ENCODE peak calls at places on chromosomes 16 and 17, in five cellular contexts. I is NCI-H510A, N is GM12865, Z is iPS DF 19.7, D is Kasumi-1. A is an unnamed sample.

GRCh38 chr16:89696598-89697128 is 4.8 kb downstream of the SPATA2L start:
- DNase-seq in I (no peak), N (peak; percentile 53), Z (no peak), D (no peak), A (no peak)

GRCh38 chr17:35694906-35695305 is 36.5 kb upstream of the RASL10B start:
- DNase-seq in I (no peak), N (no peak), Z (no peak), D (no peak), A (no peak)

GRCh38 chr16:85145734-85146531 is 33.7 kb upstream of the CIBAR2 start:
- DNase-seq in I (no peak), N (no peak), Z (no peak), D (no peak), A (no peak)

GRCh38 chr16:11145173-11145820 is 110.7 kb downstream of the SOCS1 start:
- DNase-seq in I (no peak), N (no peak), Z (no peak), D (no peak), A (no peak)

GRCh38 chr17:19867654-19868395 is at the start of gene ULK2:
- DNase-seq in I (peak; percentile 73), N (peak; percentile 86), Z (peak; percentile 23), D (no peak), A (peak; percentile 38)

GRCh38 chr16:48076455-48077012 is 79.3 kb downstream of the ABCC12 start:
- DNase-seq in I (no peak), N (no peak), Z (no peak), D (no peak), A (no peak)

GRCh38 chr17:27569257-27569722 is 61.7 kb upstream of the LGALS9 start:
- DNase-seq in I (no peak), N (peak; percentile 64), Z (peak; percentile 38), D (peak; percentile 18), A (no peak)

GRCh38 chr16:12489362-12489761 is 314.3 kb downstream of the CPPED1 start:
- DNase-seq in I (no peak), N (no peak), Z (no peak), D (no peak), A (no peak)

GRCh38 chr17:41486809-41487530 is 2.7 kb downstream of the KRT36 start:
- DNase-seq in I (no peak), N (peak; percentile 43), Z (no peak), D (no peak), A (no peak)

GRCh38 chr16:29777576-29778360 is at the start of gene ZG16:
- DNase-seq in I (no peak), N (no peak), Z (no peak), D (no peak), A (no peak)

GRCh38 chr17:47265983-47266541 is 12.4 kb downstream of the ITGB3 start:
- DNase-seq in I (no peak), N (no peak), Z (no peak), D (no peak), A (no peak)

GRCh38 chr17:9256944-9257629 is 235.8 kb downstream of the NTN1 start:
- DNase-seq in I (no peak), N (no peak), Z (no peak), D (no peak), A (no peak)

GRCh38 chr17:76224321-76224852 is 15.9 kb downstream of the RNF157 start:
- DNase-seq in I (no peak), N (no peak), Z (no peak), D (no peak), A (no peak)

GRCh38 chr17:54771409-54771808 is 129.2 kb upstream of the TOM1L1 start:
- DNase-seq in I (no peak), N (no peak), Z (no peak), D (no peak), A (no peak)

GRCh38 chr16:73068546-73069401 is 20.8 kb upstream of the ZFHX3 start:
- DNase-seq in I (peak; percentile 76), N (no peak), Z (no peak), D (peak; percentile 80), A (peak; percentile 67)